ENCODE peak calls at places on chromosomes 1 and 21, in eight cellular contexts. X is CD8-positive, alpha-beta T cell; C is A673; U is spleen; D is endothelial cell; Q is heart left ventricle; H is MCF 10A; I is PC-3. A is an unnamed sample.

GRCh38 chr1:23867953-23868847 is at the start of gene FUCA1:
- DNase-seq in X (peak; percentile 96), C (peak; percentile 96), U (peak; percentile 98), D (peak; percentile 88), Q (peak; percentile 92), H (peak; percentile 87), I (peak; percentile 98), A (peak; percentile 87)

GRCh38 chr1:201481761-201482493 is 12.9 kb upstream of the PHLDA3 start:
- DNase-seq in X (peak; percentile 72), C (peak; percentile 89), U (peak; percentile 95), D (peak; percentile 92), Q (peak; percentile 88), H (peak; percentile 94), I (peak; percentile 76), A (peak; percentile 70)

GRCh38 chr1:103112535-103112934 is 4.2 kb upstream of the COL11A1 start:
- DNase-seq in X (no peak), C (no peak), U (no peak), D (no peak), Q (no peak), H (no peak), I (no peak), A (no peak)

GRCh38 chr1:43449708-43450069 is 4.0 kb downstream of the HYI start:
- DNase-seq in X (no peak), C (no peak), U (no peak), D (no peak), Q (no peak), H (no peak), I (no peak), A (no peak)

GRCh38 chr1:177983824-177984528 is 14.1 kb upstream of the SEC16B start:
- DNase-seq in X (no peak), C (peak; percentile 58), U (no peak), D (peak; percentile 14), Q (peak; percentile 48), H (peak; percentile 67), I (peak; percentile 8), A (no peak)

GRCh38 chr21:19010996-19011395 is 607.4 kb upstream of the TMPRSS15 start:
- DNase-seq in X (no peak), C (no peak), U (no peak), D (no peak), Q (no peak), H (no peak), I (no peak), A (no peak)

GRCh38 chr1:76763678-76764077 is 103.6 kb upstream of the ST6GALNAC5 start:
- DNase-seq in X (no peak), C (no peak), U (no peak), D (no peak), Q (no peak), H (no peak), I (no peak), A (no peak)

GRCh38 chr1:5644281-5645134 is 347.7 kb downstream of the NPHP4 start:
- DNase-seq in X (no peak), C (no peak), U (no peak), D (no peak), Q (no peak), H (no peak), I (no peak), A (no peak)

GRCh38 chr1:241156231-241156965 is 200.6 kb downstream of the RGS7 start:
- DNase-seq in X (no peak), C (no peak), U (no peak), D (no peak), Q (no peak), H (peak; percentile 93), I (peak; percentile 97), A (no peak)

GRCh38 chr1:173332026-173332425 is 124.9 kb upstream of the TNFSF4 start:
- DNase-seq in X (no peak), C (no peak), U (no peak), D (no peak), Q (peak; percentile 32), H (peak; percentile 28), I (peak; percentile 83), A (no peak)

GRCh38 chr1:234598974-234599616 is 10.9 kb downstream of the IRF2BP2 start:
- DNase-seq in X (no peak), C (no peak), U (no peak), D (no peak), Q (no peak), H (no peak), I (no peak), A (no peak)

GRCh38 chr1:175882192-175882591 is 138.8 kb upstream of the TNR start:
- DNase-seq in X (no peak), C (no peak), U (no peak), D (no peak), Q (no peak), H (no peak), I (no peak), A (no peak)

GRCh38 chr1:212288614-212289013 is 3.4 kb downstream of the PPP2R5A start:
- DNase-seq in X (no peak), C (no peak), U (no peak), D (no peak), Q (no peak), H (peak; percentile 62), I (peak; percentile 67), A (no peak)

GRCh38 chr1:209202826-209203439 is 380.6 kb upstream of the CAMK1G start:
- DNase-seq in X (no peak), C (peak; percentile 75), U (no peak), D (peak; percentile 19), Q (no peak), H (peak; percentile 92), I (peak; percentile 84), A (no peak)

GRCh38 chr1:240099329-240099728 is 7.6 kb downstream of the FMN2 start:
- DNase-seq in X (no peak), C (no peak), U (no peak), D (no peak), Q (no peak), H (no peak), I (no peak), A (no peak)
- TF ChIP-seq CTCF in X (no peak), C (no peak), U (no peak), D (no peak), Q (no peak), H (no peak), I (no peak), A (no peak)

GRCh38 chr1:155934097-155934932 is at the start of gene KHDC4:
- DNase-seq in X (peak; percentile 92), C (peak; percentile 99), U (peak; percentile 97), D (peak; percentile 88), Q (peak; percentile 97), H (peak; percentile 100), I (peak; percentile 100), A (peak; percentile 73)
- TF ChIP-seq CTCF in X (peak; percentile 32), C (no peak), U (peak; percentile 44), D (no peak), Q (no peak), H (no peak), I (no peak), A (no peak)

GRCh38 chr1:203025721-203026665 is at the start of gene PPFIA4:
- DNase-seq in X (peak; percentile 77), C (peak; percentile 92), U (peak; percentile 95), D (peak; percentile 90), Q (peak; percentile 86), H (peak; percentile 93), I (peak; percentile 80), A (peak; percentile 56)

GRCh38 chr1:203031467-203031866 is 5.2 kb downstream of the PPFIA4 start:
- DNase-seq in X (no peak), C (peak; percentile 33), U (no peak), D (no peak), Q (no peak), H (no peak), I (peak; percentile 44), A (no peak)

GRCh38 chr1:203028784-203029553 is 2.7 kb downstream of the PPFIA4 start:
- DNase-seq in X (no peak), C (no peak), U (no peak), D (no peak), Q (no peak), H (no peak), I (no peak), A (no peak)

GRCh38 chr1:203028067-203028783 is 1.9 kb downstream of the PPFIA4 start:
- DNase-seq in X (no peak), C (no peak), U (no peak), D (no peak), Q (no peak), H (no peak), I (no peak), A (no peak)

DNA sequence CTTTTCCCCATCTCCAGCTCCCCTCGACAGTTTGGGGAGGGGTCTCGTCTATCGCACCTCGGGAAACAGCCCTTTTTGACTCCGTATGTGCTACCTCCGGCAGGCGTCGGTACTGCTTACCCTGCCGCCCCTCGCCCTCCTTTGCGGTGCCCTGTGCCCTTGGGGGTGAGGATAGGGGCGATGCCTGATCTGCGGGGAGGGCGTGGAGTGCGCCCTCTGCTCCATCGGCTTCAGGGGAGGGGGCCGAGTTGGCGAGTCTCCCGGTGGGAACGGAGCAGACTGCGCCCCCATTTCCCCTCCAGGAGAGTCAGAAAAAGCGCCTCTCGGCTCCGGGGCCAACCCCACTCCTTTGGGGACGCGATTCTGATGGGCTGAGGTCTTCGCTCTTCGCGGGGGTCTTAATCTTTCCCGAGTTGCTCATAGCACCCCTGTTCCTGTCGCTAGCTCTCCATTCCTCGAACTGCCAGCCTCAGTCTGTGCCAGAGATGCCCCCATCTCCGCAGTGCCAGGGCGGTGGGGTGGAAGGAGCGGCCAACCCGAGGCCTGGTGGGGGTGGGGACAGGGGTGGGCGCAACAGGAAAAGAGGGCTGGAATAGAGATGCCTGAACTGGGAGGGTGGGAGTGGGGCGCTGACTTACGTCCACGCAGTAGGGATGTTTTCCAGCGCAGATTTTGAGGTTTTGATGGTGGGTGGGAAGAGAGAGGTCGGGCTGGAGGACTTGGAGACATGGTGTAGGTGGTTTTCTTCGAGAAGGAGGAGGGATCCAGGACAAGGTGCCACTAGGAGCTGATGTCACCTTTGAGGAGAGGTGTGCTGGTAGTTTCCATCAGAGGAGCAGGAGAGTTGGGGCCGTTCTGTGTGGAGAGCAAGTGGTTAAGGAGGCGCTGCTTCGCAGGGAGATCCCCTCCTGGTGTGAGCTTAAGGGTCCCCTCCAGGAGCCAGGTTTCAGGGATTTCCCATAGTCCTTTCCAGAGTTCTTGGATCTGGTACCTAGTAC is 674 bp downstream of the PPFIA4 start:
- DNase-seq in X (no peak), C (no peak), U (peak; percentile 84), D (no peak), Q (no peak), H (no peak), I (no peak), A (no peak)
- TF ChIP-seq CTCF in X (no peak), C (no peak), U (no peak), D (no peak), Q (no peak), H (no peak), I (no peak), A (no peak)

DNA sequence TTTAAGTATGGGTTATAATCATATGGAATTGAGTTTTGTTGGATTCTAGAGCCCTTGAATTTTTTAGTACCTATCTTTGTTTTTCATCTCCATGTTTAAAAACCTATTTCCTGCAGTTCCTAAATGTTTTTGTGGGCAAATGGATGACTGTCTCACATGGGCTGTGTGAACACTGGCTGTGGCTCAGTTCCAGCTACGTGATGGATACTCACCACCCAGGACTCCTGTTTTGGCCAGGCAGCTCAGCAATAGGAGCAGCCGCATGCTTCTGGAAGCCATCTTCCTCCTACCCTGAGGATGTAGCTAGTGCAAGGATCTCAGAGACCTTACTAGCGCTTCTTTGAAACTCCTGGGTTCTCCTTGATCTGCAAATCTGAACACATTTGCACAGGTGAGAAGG is 2.8 kb downstream of the REG4 start:
- DNase-seq in X (no peak), C (no peak), U (no peak), D (no peak), Q (no peak), H (no peak), I (peak; percentile 48), A (no peak)
- TF ChIP-seq CTCF in X (no peak), C (no peak), U (no peak), D (no peak), Q (no peak), H (no peak), I (no peak), A (no peak)

A was measured in omental fat pad.